ENCODE peak calls at places on chromosomes 7 and 10, in four cellular contexts. O is GM10248, C is astrocyte, U is GM03348. Y is an unnamed sample.

GRCh38 chr10:112369495-112370423 is 4.2 kb upstream of the ACSL5 start:
- DNase-seq in O (no peak), C (no peak), U (no peak), Y (no peak)

GRCh38 chr7:4080954-4081353 is 601.1 kb upstream of the FOXK1 start:
- DNase-seq in O (no peak), C (no peak), U (no peak), Y (no peak)

GRCh38 chr10:87873656-87874055 is 10.2 kb downstream of the PTEN start:
- DNase-seq in O (no peak), C (no peak), U (no peak), Y (no peak)

GRCh38 chr10:63929826-63930467 is 408.7 kb downstream of the REEP3 start:
- DNase-seq in O (no peak), C (no peak), U (no peak), Y (no peak)

GRCh38 chr7:13433946-13434345 is 555.5 kb downstream of the ETV1 start:
- DNase-seq in O (no peak), C (no peak), U (no peak), Y (no peak)

GRCh38 chr10:95550073-95550672 is 11.0 kb downstream of the SORBS1 start:
- DNase-seq in O (no peak), C (no peak), U (no peak), Y (no peak)

GRCh38 chr10:24034571-24034970 is 174.4 kb upstream of the KIAA1217 start:
- DNase-seq in O (no peak), C (no peak), U (no peak), Y (no peak)

GRCh38 chr7:159136846-159137245 is 7.8 kb downstream of the VIPR2 start:
- DNase-seq in O (no peak), C (no peak), U (no peak), Y (no peak)

GRCh38 chr7:30163231-30163894 is 28.6 kb downstream of the MTURN start:
- DNase-seq in O (peak), C (no peak), U (peak), Y (peak)

GRCh38 chr10:78433722-78434535 is 400.3 kb downstream of the RPS24 start:
- DNase-seq in O (no peak), C (no peak), U (no peak), Y (no peak)

GRCh38 chr10:62258926-62259325 is 9.7 kb downstream of the RTKN2 start:
- DNase-seq in O (no peak), C (no peak), U (no peak), Y (no peak)

Y was measured in T-cell.